ENCODE peak calls at places on chromosomes 4 and X, in four cellular contexts. One of them, this sample, is unnamed.

GRCh38 chrX:2609431-2610238 is 81.5 kb upstream of the CD99 start:
- DNase-seq in Peyer's patch: no peak
- DNase-seq in suprapubic skin: no peak
- DNase-seq in heart left ventricle: peak; percentile 13
- DNase-seq in this sample: no peak

GRCh38 chr4:61064636-61065035 is 135.5 kb upstream of the ADGRL3 start:
- DNase-seq in Peyer's patch: no peak
- DNase-seq in suprapubic skin: no peak
- DNase-seq in heart left ventricle: no peak
- DNase-seq in this sample: no peak

GRCh38 chr4:54276633-54277426 is 47.7 kb downstream of the PDGFRA start:
- DNase-seq in Peyer's patch: no peak
- DNase-seq in suprapubic skin: no peak
- DNase-seq in heart left ventricle: no peak
- DNase-seq in this sample: no peak

GRCh38 chr4:112449708-112450107 is 66.3 kb downstream of the NEUROG2 start:
- DNase-seq in Peyer's patch: no peak
- DNase-seq in suprapubic skin: no peak
- DNase-seq in heart left ventricle: no peak
- DNase-seq in this sample: no peak

GRCh38 chrX:110322603-110323002 is 4.7 kb upstream of the AMMECR1 start:
- DNase-seq in Peyer's patch: no peak
- DNase-seq in suprapubic skin: no peak
- DNase-seq in heart left ventricle: no peak
- DNase-seq in this sample: no peak

GRCh38 chrX:47662144-47662657 is 3.2 kb upstream of the UXT start:
- DNase-seq in Peyer's patch: no peak
- DNase-seq in suprapubic skin: no peak
- DNase-seq in heart left ventricle: no peak
- DNase-seq in this sample: no peak

GRCh38 chr4:17502764-17503163 is 9.1 kb downstream of the QDPR start:
- DNase-seq in Peyer's patch: no peak
- DNase-seq in suprapubic skin: no peak
- DNase-seq in heart left ventricle: no peak
- DNase-seq in this sample: no peak

GRCh38 chr4:30837131-30837539 is 117.0 kb downstream of the PCDH7 start:
- DNase-seq in Peyer's patch: no peak
- DNase-seq in suprapubic skin: no peak
- DNase-seq in heart left ventricle: no peak
- DNase-seq in this sample: no peak

GRCh38 chrX:43505759-43506158 is 150.3 kb upstream of the MAOA start:
- DNase-seq in Peyer's patch: no peak
- DNase-seq in suprapubic skin: no peak
- DNase-seq in heart left ventricle: no peak
- DNase-seq in this sample: no peak

GRCh38 chr4:140308366-140309123 is 64.9 kb upstream of the SCOC start:
- DNase-seq in Peyer's patch: no peak
- DNase-seq in suprapubic skin: no peak
- DNase-seq in heart left ventricle: peak; percentile 75
- DNase-seq in this sample: no peak

GRCh38 chr4:39452153-39452859 is 6.4 kb downstream of the RPL9 start:
- DNase-seq in Peyer's patch: no peak
- DNase-seq in suprapubic skin: no peak
- DNase-seq in heart left ventricle: no peak
- DNase-seq in this sample: no peak

GRCh38 chr4:5134620-5135019 is 83.3 kb downstream of the STK32B start:
- DNase-seq in Peyer's patch: no peak
- DNase-seq in suprapubic skin: no peak
- DNase-seq in heart left ventricle: no peak
- DNase-seq in this sample: no peak

GRCh38 chrX:41858161-41858775 is 65.1 kb downstream of the CASK start:
- DNase-seq in Peyer's patch: no peak
- DNase-seq in suprapubic skin: no peak
- DNase-seq in heart left ventricle: no peak
- DNase-seq in this sample: no peak

GRCh38 chr4:185835814-185836213 is 23.8 kb upstream of the SORBS2 start:
- DNase-seq in Peyer's patch: no peak
- DNase-seq in suprapubic skin: no peak
- DNase-seq in heart left ventricle: no peak
- DNase-seq in this sample: no peak

GRCh38 chr4:138114434-138114833 is 127.7 kb downstream of the SLC7A11 start:
- DNase-seq in Peyer's patch: no peak
- DNase-seq in suprapubic skin: no peak
- DNase-seq in heart left ventricle: no peak
- DNase-seq in this sample: no peak

GRCh38 chr4:186942745-186943606 is 219.3 kb upstream of the FAT1 start:
- DNase-seq in Peyer's patch: no peak
- DNase-seq in suprapubic skin: no peak
- DNase-seq in heart left ventricle: peak; percentile 47
- DNase-seq in this sample: no peak

GRCh38 chrX:72255445-72255844 is 16.6 kb upstream of the ERCC6L start:
- DNase-seq in Peyer's patch: no peak
- DNase-seq in suprapubic skin: no peak
- DNase-seq in heart left ventricle: no peak
- DNase-seq in this sample: no peak

GRCh38 chr4:163544407-163545038 is 50.0 kb downstream of the TMA16 start:
- DNase-seq in Peyer's patch: peak; percentile 58
- DNase-seq in suprapubic skin: no peak
- DNase-seq in heart left ventricle: peak; percentile 55
- DNase-seq in this sample: peak; percentile 53

GRCh38 chr4:73869130-73870055 is at the start of gene CXCL1:
- DNase-seq in Peyer's patch: no peak
- DNase-seq in suprapubic skin: no peak
- DNase-seq in heart left ventricle: peak; percentile 51
- DNase-seq in this sample: peak; percentile 65

GRCh38 chr4:13856387-13856786 is 228.9 kb upstream of the BOD1L1 start:
- DNase-seq in Peyer's patch: no peak
- DNase-seq in suprapubic skin: no peak
- DNase-seq in heart left ventricle: no peak
- DNase-seq in this sample: peak; percentile 70

GRCh38 chr4:23332266-23332665 is 557.6 kb downstream of the PPARGC1A start:
- DNase-seq in Peyer's patch: no peak
- DNase-seq in suprapubic skin: no peak
- DNase-seq in heart left ventricle: no peak
- DNase-seq in this sample: no peak

GRCh38 chrX:107710617-107711391 is 64.8 kb downstream of the TSC22D3 start:
- DNase-seq in Peyer's patch: peak; percentile 59
- DNase-seq in suprapubic skin: no peak
- DNase-seq in heart left ventricle: peak; percentile 43
- DNase-seq in this sample: no peak

GRCh38 chr4:7134737-7135388 is 57.5 kb upstream of the SORCS2 start:
- DNase-seq in Peyer's patch: no peak
- DNase-seq in suprapubic skin: no peak
- DNase-seq in heart left ventricle: peak; percentile 50
- DNase-seq in this sample: no peak

GRCh38 chrX:100647095-100647494 is 3.1 kb downstream of the SRPX2 start:
- DNase-seq in Peyer's patch: no peak
- DNase-seq in suprapubic skin: no peak
- DNase-seq in heart left ventricle: no peak
- DNase-seq in this sample: no peak
- TF ChIP-seq CTCF in Peyer's patch: no peak
- TF ChIP-seq CTCF in suprapubic skin: no peak
- TF ChIP-seq CTCF in heart left ventricle: no peak
- TF ChIP-seq CTCF in this sample: no peak

DNA sequence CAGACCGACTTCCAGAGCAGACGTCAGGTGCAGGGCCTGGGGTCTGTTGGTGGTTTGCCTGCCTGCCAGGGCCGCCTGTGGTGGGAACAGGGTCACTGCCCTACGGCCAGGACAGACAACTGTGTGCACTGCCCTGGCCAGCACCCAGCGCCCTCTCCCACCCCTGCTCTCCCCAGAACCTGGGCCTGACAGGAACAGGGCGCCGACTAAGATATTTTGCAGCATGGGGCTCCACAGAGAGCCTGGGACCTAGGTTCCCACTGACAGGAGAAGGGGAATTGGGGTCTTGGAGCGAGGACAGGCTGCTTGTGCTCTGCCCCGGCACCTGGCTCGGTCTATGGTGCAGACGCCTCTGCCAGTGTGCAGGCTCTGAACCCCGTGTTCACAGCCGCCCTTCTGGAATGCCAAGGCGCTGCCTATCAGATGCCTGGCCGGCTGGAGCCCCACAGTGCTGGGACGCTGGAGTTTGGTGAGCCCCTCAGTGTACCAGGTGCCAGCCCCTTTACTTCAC is 113.5 kb upstream of the LRPAP1 start:
- DNase-seq in Peyer's patch: no peak
- DNase-seq in suprapubic skin: no peak
- DNase-seq in heart left ventricle: no peak
- DNase-seq in this sample: no peak
- H3K4me1 ChIP-seq in Peyer's patch: no peaks in the 10 kb centered on the region
- H3K4me1 ChIP-seq in suprapubic skin: peaks cover 15% of the 10 kb centered on the region
- H3K4me1 ChIP-seq in heart left ventricle: no peaks in the 10 kb centered on the region
- H3K4me1 ChIP-seq in this sample: no peaks in the 10 kb centered on the region

GRCh38 chr4:1577818-1578217 is 106.3 kb downstream of the FAM53A start:
- DNase-seq in Peyer's patch: no peak
- DNase-seq in suprapubic skin: no peak
- DNase-seq in heart left ventricle: no peak
- DNase-seq in this sample: no peak

GRCh38 chr4:1582227-1582626 is 101.9 kb downstream of the FAM53A start:
- DNase-seq in Peyer's patch: no peak
- DNase-seq in suprapubic skin: no peak
- DNase-seq in heart left ventricle: no peak
- DNase-seq in this sample: peak; percentile 65

GRCh38 chr4:1578968-1579833 is 104.9 kb downstream of the FAM53A start:
- DNase-seq in Peyer's patch: peak; percentile 62
- DNase-seq in suprapubic skin: peak; percentile 92
- DNase-seq in heart left ventricle: peak; percentile 85
- DNase-seq in this sample: peak; percentile 82

GRCh38 chr4:1578301-1578781 is 105.8 kb downstream of the FAM53A start:
- DNase-seq in Peyer's patch: no peak
- DNase-seq in suprapubic skin: no peak
- DNase-seq in heart left ventricle: no peak
- DNase-seq in this sample: no peak

DNA sequence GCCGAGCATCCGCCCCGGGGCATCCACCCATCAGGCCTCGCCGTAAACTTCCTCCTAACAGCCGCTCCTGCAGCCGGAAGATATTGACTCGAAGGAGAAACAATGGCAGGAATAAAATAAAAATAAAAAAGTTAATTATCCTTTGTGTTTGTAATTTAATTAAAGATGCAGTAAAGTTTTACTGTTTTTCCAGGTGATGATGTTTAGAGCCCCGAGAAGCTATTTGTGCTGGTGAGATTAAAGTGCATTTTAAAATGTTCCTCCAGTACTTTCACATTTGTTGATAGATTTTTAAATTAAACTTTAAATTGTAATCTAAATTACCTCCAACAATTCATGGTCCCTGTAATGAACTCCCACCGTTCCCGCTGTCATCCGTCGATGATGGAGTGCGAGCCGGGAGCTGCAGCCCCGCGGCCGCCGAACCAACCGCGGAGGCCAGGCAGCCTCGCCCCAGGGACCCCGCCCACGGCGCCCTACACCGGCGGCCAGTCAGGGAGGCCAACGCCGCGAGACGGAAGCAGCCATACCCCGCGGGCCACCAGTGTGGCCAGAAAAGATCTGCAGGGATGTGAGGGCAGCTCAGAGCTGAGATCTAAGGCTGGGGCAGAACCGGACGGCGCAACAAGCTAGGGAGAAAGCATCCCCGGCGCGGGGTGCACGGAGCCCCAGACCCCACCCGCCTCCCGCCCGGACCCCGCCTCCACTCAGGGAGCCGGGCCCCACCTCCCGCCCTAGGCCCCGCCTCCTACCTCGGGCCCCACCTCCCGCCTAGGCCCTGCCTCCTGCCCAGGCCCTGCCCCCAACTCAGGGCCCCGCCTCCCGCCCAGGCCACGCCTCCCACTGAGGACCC is 104.1 kb downstream of the FAM53A start:
- DNase-seq in Peyer's patch: peak; percentile 78
- DNase-seq in suprapubic skin: peak; percentile 97
- DNase-seq in heart left ventricle: peak; percentile 90
- DNase-seq in this sample: peak; percentile 86
- H3K27ac ChIP-seq in Peyer's patch: peak overlapping the region; percentile 81
- H3K27ac ChIP-seq in suprapubic skin: peak overlapping the region; percentile 82
- H3K27ac ChIP-seq in heart left ventricle: peak overlapping the region; percentile 92
- H3K27ac ChIP-seq in this sample: peak overlapping the region; percentile 52

DNA sequence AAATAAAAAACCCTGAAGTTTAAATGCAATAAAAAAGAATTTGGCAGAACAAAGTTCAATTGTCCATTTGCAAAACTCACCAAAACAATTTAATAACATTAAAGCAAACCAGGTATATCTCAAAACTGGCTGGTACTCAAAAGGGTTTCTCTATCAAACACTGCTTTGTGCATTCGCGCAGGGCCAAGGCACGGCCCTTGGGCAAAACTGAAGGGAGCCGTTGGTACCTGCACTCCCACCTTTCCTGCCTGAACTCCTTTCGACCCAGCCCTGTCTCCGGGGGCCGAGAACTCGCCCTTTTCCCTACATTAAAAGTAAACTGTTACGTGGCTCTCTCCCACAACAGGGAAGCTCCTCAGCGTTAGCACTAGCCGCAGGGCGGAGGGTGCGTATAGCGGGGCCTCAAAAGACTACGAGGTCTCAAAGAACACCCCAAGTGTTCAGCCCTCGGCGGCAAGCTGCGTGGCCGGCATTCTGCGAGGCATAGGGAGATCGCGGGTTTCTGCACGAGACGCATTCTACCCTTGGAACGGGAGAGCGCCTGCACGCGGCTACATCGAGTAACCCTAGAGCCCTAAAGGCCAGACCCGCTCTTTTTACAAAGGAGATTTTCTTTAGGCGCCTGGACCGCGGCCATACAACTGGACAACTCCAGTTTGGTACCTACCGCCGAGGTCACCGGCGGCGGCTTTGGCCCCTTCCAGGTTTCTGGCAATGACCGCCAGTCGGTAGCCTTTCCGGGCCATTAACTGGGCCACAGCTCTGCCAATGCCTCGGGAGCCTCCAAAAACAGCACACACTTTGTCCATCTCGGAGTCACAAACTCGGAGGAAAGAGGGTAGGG is 552 bp downstream of the CBR4 start:
- DNase-seq in Peyer's patch: peak; percentile 61
- DNase-seq in suprapubic skin: peak; percentile 83
- DNase-seq in heart left ventricle: peak; percentile 72
- DNase-seq in this sample: peak; percentile 74
- TF ChIP-seq CTCF in Peyer's patch: no peak
- TF ChIP-seq CTCF in suprapubic skin: no peak
- TF ChIP-seq CTCF in heart left ventricle: no peak
- TF ChIP-seq CTCF in this sample: no peak

This sample was measured in right lobe of liver.